ENCODE peak calls at places on chromosome 9, in six cellular contexts. V is uterus, G is heart left ventricle, K is GM12878, D is prostate gland, M is A549. L is an unnamed sample. For H3K4me1, the result is how much of the 10 kb centered on the place peaks cover.

GRCh38 chr9:100852088-100852487 is 176.4 kb upstream of the PLPPR1 start:
- DNase-seq in D (no peak), V (no peak), K (no peak), G (no peak), M (no peak), L (no peak)

GRCh38 chr9:68678430-68678829 is 26.6 kb upstream of the PIP5K1B start:
- DNase-seq in G (peak), V (peak), D (no peak), K (no peak), M (no peak), L (no peak)

GRCh38 chr9:136840140-136840876 is 2.0 kb upstream of the AJM1 start:
- DNase-seq in M (no peak), K (no peak), V (no peak), G (no peak), D (no peak), L (no peak)

GRCh38 chr9:109232449-109232848 is 65.4 kb upstream of the FRRS1L start:
- DNase-seq in M (no peak), G (no peak), V (no peak), D (no peak), K (no peak), L (no peak)

GRCh38 chr9:96691326-96691725 is 36.2 kb upstream of the PRXL2C start:
- DNase-seq in D (no peak), G (no peak), V (no peak), K (no peak), M (no peak), L (no peak)

GRCh38 chr9:136473354-136473721 is 9.5 kb downstream of the SEC16A start:
- DNase-seq in V (no peak), M (no peak), G (no peak), K (no peak), D (no peak), L (no peak)

GRCh38 chr9:34279431-34279830 is 49.6 kb downstream of the KIF24 start:
- DNase-seq in K (no peak), M (no peak), V (no peak), G (no peak), D (no peak), L (no peak)

GRCh38 chr9:72145093-72145492 is 4.1 kb upstream of the GDA start:
- DNase-seq in V (no peak), K (no peak), M (no peak), D (no peak), G (no peak), L (no peak)

GRCh38 chr9:93652604-93653592 is 76.5 kb downstream of the PHF2 start:
- DNase-seq in G (no peak), D (no peak), M (no peak), K (no peak), V (no peak), L (no peak)

GRCh38 chr9:38141751-38142150 is 72.7 kb upstream of the SHB start:
- DNase-seq in G (no peak), K (no peak), M (no peak), V (no peak), D (no peak), L (no peak)

GRCh38 chr9:33288828-33289483 is 1.4 kb upstream of the NFX1 start:
- DNase-seq in K (no peak), M (no peak), D (no peak), V (peak), G (peak), L (no peak)

GRCh38 chr9:137213160-137214060 is 7.9 kb downstream of the NDOR1 start:
- DNase-seq in V (no peak), D (no peak), K (no peak), G (no peak), M (no peak), L (no peak)

GRCh38 chr9:78612089-78612488 is 315.2 kb downstream of the PSAT1 start:
- DNase-seq in G (no peak), D (no peak), V (no peak), M (no peak), K (no peak), L (no peak)

GRCh38 chr9:87085073-87085472 is 137.8 kb upstream of the GAS1 start:
- DNase-seq in V (no peak), G (no peak), M (no peak), K (no peak), D (no peak), L (no peak)

GRCh38 chr9:130660683-130661460 is 3.5 kb upstream of the PRDM12 start:
- DNase-seq in K (no peak), M (no peak), V (no peak), D (no peak), G (no peak), L (no peak)

GRCh38 chr9:90546200-90546599 is 96.4 kb downstream of the DIRAS2 start:
- DNase-seq in K (no peak), V (no peak), G (no peak), M (no peak), D (no peak), L (no peak)

GRCh38 chr9:92534199-92535159 is 1.3 kb downstream of the ECM2 start:
- DNase-seq in K (peak), M (no peak), V (no peak), G (no peak), D (no peak), L (no peak)

GRCh38 chr9:96413312-96414221 is 4.6 kb downstream of the ZNF367 start:
- DNase-seq in K (peak), G (no peak), V (no peak), M (no peak), D (no peak), L (no peak)

GRCh38 chr9:104802110-104802509 is 38.2 kb downstream of the NIPSNAP3B start:
- DNase-seq in G (no peak), M (no peak), V (no peak), D (no peak), K (no peak), L (no peak)

GRCh38 chr9:134648701-134649525 is 7.3 kb downstream of the COL5A1 start:
- DNase-seq in G (no peak), D (no peak), K (no peak), M (no peak), V (no peak), L (no peak)

GRCh38 chr9:21455320-21455719 is 15.1 kb downstream of the IFNA1 start:
- DNase-seq in M (peak), G (no peak), K (no peak), D (peak), V (no peak), L (no peak)

GRCh38 chr9:121259498-121259897 is 8.5 kb upstream of the GSN start:
- DNase-seq in G (no peak), D (no peak), K (no peak), M (no peak), V (no peak), L (no peak)

GRCh38 chr9:94096819-94097577 is 12.7 kb downstream of the PTPDC1 start:
- DNase-seq in D (no peak), G (no peak), K (no peak), V (no peak), M (no peak), L (no peak)

GRCh38 chr9:6842584-6842947 is 84.8 kb downstream of the KDM4C start:
- DNase-seq in K (no peak), V (no peak), M (no peak), G (no peak), D (no peak), L (no peak)

GRCh38 chr9:13478235-13478634 is 198.7 kb upstream of the MPDZ start:
- DNase-seq in K (no peak), M (no peak), V (no peak), G (no peak), D (no peak), L (no peak)

GRCh38 chr9:78054180-78054579 is 22.6 kb upstream of the GNAQ start:
- DNase-seq in V (no peak), M (no peak), G (no peak), K (no peak), D (no peak), L (no peak)

GRCh38 chr9:130898552-130898852 is 1.9 kb upstream of the QRFP start:
- DNase-seq in D (no peak), V (no peak), K (no peak), M (no peak), G (no peak), L (no peak)

GRCh38 chr9:21638104-21638503 is 156.0 kb upstream of the IFNE start:
- DNase-seq in V (no peak), M (no peak), G (no peak), D (no peak), K (no peak), L (no peak)

GRCh38 chr9:135422340-135422944 is 57.1 kb upstream of the PPP1R26 start:
- DNase-seq in V (no peak), K (no peak), G (no peak), M (no peak), D (no peak), L (no peak)

GRCh38 chr9:72773570-72773969 is 179.3 kb downstream of the ALDH1A1 start:
- DNase-seq in K (no peak), V (no peak), M (no peak), D (no peak), G (no peak), L (no peak)

GRCh38 chr9:22157271-22157670 is 148.2 kb upstream of the CDKN2B start:
- DNase-seq in V (no peak), M (no peak), K (no peak), G (no peak), D (no peak), L (no peak)

GRCh38 chr9:119961774-119962408 is 592.7 kb upstream of the BRINP1 start:
- DNase-seq in M (peak), K (no peak), V (no peak), D (no peak), G (no peak), L (no peak)

GRCh38 chr9:130986311-130986940 is 22.5 kb upstream of the LAMC3 start:
- DNase-seq in G (no peak), V (no peak), D (no peak), K (no peak), M (no peak), L (no peak)

DNA sequence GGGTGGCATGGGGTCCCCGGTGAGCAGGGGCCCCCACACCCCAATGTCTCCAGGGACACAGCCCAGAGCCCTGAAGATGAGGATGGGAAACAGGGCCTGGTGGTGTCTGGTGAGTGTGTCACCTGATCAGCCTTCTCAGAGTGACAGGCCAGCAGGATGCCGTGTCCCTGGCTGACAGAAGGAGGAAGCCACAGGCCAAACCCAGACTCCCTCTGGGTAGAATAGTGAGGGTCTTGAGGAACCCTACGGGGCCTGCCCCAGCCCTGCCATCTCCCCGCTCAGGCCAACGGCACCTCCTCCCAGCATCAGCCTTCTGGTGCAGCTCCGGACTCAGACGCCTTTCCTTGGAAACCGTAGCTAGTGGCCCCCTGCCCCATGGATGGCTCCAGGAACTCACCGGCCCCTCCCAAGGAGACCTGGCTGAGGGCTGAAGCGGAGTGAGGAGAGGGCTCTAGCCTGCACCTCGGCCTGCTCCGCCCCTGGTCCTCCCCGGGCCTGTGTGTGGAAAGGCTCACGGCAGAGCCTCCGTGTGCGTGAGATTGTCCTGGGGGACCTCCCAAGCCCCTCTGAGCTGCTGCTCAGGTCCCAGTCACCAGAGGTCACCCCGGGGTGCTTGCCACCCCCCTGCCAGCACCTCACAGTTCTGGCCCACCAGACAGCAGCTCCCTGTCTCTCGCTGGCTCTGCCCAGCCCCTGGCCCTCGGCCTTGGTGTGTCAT is 6.0 kb downstream of the RALGDS start:
- DNase-seq in K (no peak), D (no peak), M (no peak), V (no peak), G (no peak), L (no peak)
- H3K4me3 ChIP-seq in K (peak), D (no peak), M (no peak), V (no peak), G (no peak), L (no peak)

GRCh38 chr9:99216073-99216472 is 5.7 kb downstream of the ALG2 start:
- DNase-seq in M (no peak), K (no peak), D (no peak), G (no peak), V (no peak), L (no peak)
- TF ChIP-seq POLR2A in M (no peak), K (no peak), D (no peak), G (no peak), V (no peak), L (no peak)

DNA sequence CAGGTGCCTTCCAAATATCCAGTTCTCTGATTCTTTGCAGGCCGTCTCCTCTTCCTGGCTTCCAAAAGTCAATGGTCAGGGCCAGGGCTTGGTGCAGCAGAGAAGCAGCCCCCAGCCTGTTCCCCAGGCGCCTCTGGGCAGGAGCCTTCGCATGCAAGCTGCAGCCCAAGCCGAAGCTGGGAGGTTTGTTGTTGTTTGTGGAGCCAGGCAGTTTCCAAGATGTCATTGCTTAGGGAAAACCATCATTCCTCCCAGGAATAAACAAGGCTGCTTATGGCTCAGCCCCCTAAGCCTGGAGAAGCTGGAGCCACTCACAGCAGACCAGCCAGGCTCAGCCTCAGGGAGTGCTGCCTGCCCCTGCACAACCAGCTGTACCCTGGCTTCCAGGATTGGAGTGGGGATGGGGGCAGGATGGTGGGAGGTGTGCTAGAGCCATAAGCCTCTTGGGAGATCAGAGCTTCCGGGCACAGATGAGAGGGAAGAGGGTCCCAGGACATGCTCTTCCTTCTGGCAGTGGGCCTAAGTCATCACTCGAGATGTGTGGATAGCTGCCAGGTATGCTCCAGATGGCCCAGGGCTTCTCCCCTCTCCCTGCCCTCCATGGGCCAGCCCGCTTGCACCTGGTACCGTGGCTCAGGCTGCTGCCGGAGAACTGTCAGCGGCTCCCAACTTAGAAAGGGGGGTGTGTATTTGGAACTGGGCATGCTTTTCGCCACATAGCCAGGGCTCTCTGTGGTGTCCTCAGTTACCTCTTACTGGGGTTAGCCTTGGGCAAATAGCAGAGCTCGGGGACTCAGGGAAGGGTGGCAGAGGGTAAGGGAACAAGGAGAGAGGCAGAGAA is 105.2 kb downstream of the RGS3 start:
- DNase-seq in K (no peak), M (no peak), D (no peak), G (no peak), V (no peak), L (no peak)
- H3K4me1 ChIP-seq in K (under half), M (under half), D (under half), G (half or more), V (under half), L (half or more)

DNA sequence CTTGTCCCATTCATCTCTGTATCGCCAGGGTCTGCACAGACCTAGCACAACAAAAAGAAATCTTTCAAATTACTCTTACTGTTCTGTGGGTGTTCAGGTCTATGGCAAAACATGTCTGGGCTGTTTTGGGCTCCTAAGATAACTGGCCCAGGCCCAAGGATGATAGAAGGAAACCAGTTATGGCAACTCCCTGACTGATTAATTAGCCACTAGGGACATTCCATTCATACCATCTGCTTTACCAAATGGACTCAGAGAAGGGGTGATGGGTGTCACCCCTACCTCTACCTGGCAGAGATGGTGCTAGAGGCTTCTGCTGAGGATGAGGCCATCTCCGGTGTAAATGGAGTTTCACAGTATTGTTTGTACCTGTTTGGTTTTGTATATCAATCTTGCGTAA is 1.9 kb downstream of the SLC31A2 start:
- DNase-seq in M (no peak), D (peak), K (no peak), V (no peak), G (no peak), L (no peak)
- H3K4me3 ChIP-seq in M (no peak), D (no peak), K (no peak), V (no peak), G (no peak), L (peak)

GRCh38 chr9:128774804-128775203 is 3.1 kb upstream of the ZER1 start:
- DNase-seq in G (no peak), D (no peak), M (no peak), K (no peak), V (no peak), L (no peak)

GRCh38 chr9:128770286-128770685 is 1.4 kb downstream of the ZER1 start:
- DNase-seq in G (no peak), V (no peak), K (no peak), D (no peak), M (no peak), L (no peak)

GRCh38 chr9:128771094-128771721 is 519 bp downstream of the ZER1 start:
- DNase-seq in K (no peak), G (no peak), M (no peak), V (no peak), D (peak), L (no peak)

GRCh38 chr9:128773049-128773448 is 1.3 kb upstream of the ZER1 start:
- DNase-seq in V (no peak), M (no peak), G (no peak), K (no peak), D (no peak), L (no peak)

DNA sequence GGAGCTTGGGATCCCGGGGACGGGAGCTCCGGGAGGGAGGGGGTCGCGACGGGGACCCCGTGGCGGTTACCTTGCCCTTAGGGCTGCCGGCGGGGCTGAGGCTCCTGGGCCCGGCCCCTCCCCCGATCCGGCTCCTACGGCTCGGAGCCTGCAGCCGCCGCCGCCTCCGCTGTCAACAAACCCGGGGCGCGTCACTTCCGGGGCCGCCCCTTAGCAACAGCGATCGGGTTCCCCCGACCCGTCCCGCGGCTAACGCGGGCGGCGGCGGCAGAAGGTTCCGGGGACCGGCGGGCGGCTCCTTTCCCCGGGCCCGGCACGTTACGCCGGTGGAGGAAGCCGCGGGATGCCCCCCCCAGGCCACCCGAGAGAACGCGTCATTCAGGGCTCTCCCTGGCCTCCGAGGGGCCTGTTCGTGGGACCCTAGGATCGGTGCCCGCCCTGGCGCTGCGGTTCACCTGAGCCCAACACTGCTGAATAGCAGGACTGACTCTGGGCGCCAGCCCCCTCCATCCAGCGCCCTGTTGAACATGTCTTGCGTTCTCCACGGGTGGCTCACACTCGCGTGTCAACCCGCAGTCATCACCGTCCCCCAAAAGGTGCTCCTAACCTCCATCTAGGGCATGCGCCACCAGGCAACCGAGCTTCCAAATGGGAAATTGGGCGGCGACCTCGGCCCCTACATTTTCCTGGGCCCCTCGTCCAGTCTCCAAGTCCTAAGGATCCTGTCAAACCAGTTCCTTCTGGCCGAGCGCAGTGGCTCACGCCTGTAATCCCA is at the start of gene ZER1:
- DNase-seq in G (peak), D (peak), V (peak), M (peak), K (peak), L (peak)
- TF ChIP-seq POLR2A in G (peak), D (peak), V (peak), M (peak), K (peak), L (no peak)

GRCh38 chr9:127557466-127557869 is 54.6 kb upstream of the STXBP1 start:
- DNase-seq in G (no peak), K (no peak), V (no peak), M (no peak), D (no peak), L (no peak)

GRCh38 chr9:127558581-127559246 is 53.4 kb upstream of the STXBP1 start:
- DNase-seq in G (no peak), K (no peak), D (no peak), M (no peak), V (no peak), L (no peak)

GRCh38 chr9:127559247-127559680 is 52.8 kb upstream of the STXBP1 start:
- DNase-seq in K (no peak), D (no peak), M (no peak), V (no peak), G (no peak), L (no peak)

GRCh38 chr9:127556871-127557270 is 55.2 kb upstream of the STXBP1 start:
- DNase-seq in M (no peak), K (no peak), V (no peak), D (no peak), G (no peak), L (no peak)

GRCh38 chr9:127557998-127558546 is 54.0 kb upstream of the STXBP1 start:
- DNase-seq in K (no peak), V (no peak), M (no peak), G (no peak), D (no peak), L (no peak)
- H3K4me1 ChIP-seq in K (under half), V (under half), M (half or more), G (half or more), D (half or more), L (half or more)

L was measured in esophagus squamous epithelium.